ENCODE peak calls at places on chromosomes 2 and 18, in four cellular contexts. U, I, W and X are unnamed samples. For H3K36me3, the result is how much of the 10 kb centered on the place peaks cover.

GRCh38 chr2:9892236-9892635 is 49.0 kb downstream of the TAF1B start:
- DNase-seq in U (no peak), I (no peak), W (no peak), X (no peak)

GRCh38 chr2:113768770-113769169 is 12.3 kb upstream of the SLC35F5 start:
- DNase-seq in U (no peak), I (no peak), W (no peak), X (no peak)

GRCh38 chr2:17971531-17971930 is 93.1 kb downstream of the KCNS3 start:
- DNase-seq in U (no peak), I (no peak), W (no peak), X (no peak)

GRCh38 chr2:32472605-32473004 is 115.8 kb downstream of the BIRC6 start:
- DNase-seq in U (no peak), I (no peak), W (no peak), X (no peak)

GRCh38 chr2:237873382-237873781 is 14.0 kb downstream of the RAMP1 start:
- DNase-seq in U (no peak), I (no peak), W (no peak), X (no peak)

GRCh38 chr18:46322411-46322891 is 218.3 kb downstream of the HAUS1 start:
- DNase-seq in U (no peak), I (no peak), W (no peak), X (no peak)

GRCh38 chr2:104977958-104978357 is 59.9 kb upstream of the MRPS9 start:
- DNase-seq in U (no peak), I (no peak), W (no peak), X (no peak)

GRCh38 chr2:106105151-106105922 is 88.8 kb downstream of the UXS1 start:
- DNase-seq in U (peak), I (no peak), W (no peak), X (no peak)

GRCh38 chr18:25233582-25234362 is 118.2 kb downstream of the ZNF521 start:
- DNase-seq in U (no peak), I (no peak), W (no peak), X (no peak)

GRCh38 chr2:8848328-8849100 is 11.1 kb upstream of the KIDINS220 start:
- DNase-seq in U (no peak), I (no peak), W (no peak), X (no peak)

GRCh38 chr18:63025251-63025710 is 294.3 kb downstream of the BCL2 start:
- DNase-seq in U (no peak), I (no peak), W (no peak), X (no peak)

GRCh38 chr2:188524519-188525113 is 232.9 kb downstream of the GULP1 start:
- DNase-seq in U (no peak), I (peak), W (peak), X (peak)

DNA sequence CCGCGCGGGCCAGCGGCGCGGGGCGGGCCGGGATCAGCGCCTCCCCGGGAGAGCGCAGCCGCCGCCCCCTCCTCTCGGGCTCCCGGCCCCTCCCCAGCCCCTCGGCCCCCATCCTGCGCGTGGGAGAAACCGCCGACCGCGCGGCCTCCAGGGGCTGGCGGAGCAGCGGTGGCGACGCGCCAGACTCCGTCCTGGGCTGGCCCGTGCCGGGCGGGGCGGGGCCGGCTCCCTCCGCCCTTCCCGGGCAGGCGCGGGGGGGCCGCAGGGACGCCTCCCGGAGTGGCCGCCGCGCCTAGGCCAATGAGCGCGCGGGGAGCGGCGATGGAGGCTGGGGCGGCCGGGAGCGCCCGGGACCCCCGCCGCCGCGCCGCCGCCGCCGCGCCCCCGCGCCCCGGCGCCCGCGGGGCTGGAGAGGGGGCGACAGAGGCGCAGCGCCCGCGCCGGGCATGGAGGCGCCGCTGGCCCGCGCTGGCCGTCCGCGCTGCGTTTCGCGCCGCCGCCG is 49.1 kb downstream of the KCNIP3 start:
- DNase-seq in U (peak), I (peak), W (peak), X (peak)
- H3K4me3 ChIP-seq in U (peak), I (peak), W (peak), X (peak)

GRCh38 chr18:13356032-13356431 is 137.5 kb downstream of the LDLRAD4 start:
- DNase-seq in U (peak), I (no peak), W (no peak), X (no peak)
- H3K36me3 ChIP-seq in U (under half), I (under half), W (under half), X (under half)

GRCh38 chr18:79712206-79712857 is 32.7 kb downstream of the CTDP1 start:
- DNase-seq in U (no peak), I (no peak), W (no peak), X (no peak)
- TF ChIP-seq EP300 in U (no peak), I (no peak), W (no peak), X (no peak)

GRCh38 chr2:36578343-36579296 is 19.3 kb downstream of the FEZ2 start:
- DNase-seq in U (no peak), I (no peak), W (no peak), X (no peak)
- H3K4me3 ChIP-seq in U (peak), I (no peak), W (no peak), X (no peak)

GRCh38 chr2:42053791-42054656 is 6.2 kb downstream of the PKDCC start:
- DNase-seq in U (peak), I (peak), W (no peak), X (no peak)
- H3K36me3 ChIP-seq in U (under half), I (under half), W (under half), X (under half)

GRCh38 chr2:59578349-59578748 is 975.1 kb downstream of the BCL11A start:
- DNase-seq in U (no peak), I (no peak), W (no peak), X (no peak)
- TF ChIP-seq EP300 in U (no peak), I (no peak), W (no peak), X (no peak)

GRCh38 chr2:69588945-69589344 is 54.6 kb downstream of the AAK1 start:
- DNase-seq in U (no peak), I (no peak), W (no peak), X (no peak)

GRCh38 chr2:69584127-69584889 is 59.2 kb downstream of the AAK1 start:
- DNase-seq in U (no peak), I (no peak), W (no peak), X (no peak)

GRCh38 chr2:69588403-69588802 is 55.1 kb downstream of the AAK1 start:
- DNase-seq in U (no peak), I (no peak), W (no peak), X (no peak)

GRCh38 chr2:69583434-69583833 is 60.1 kb downstream of the AAK1 start:
- DNase-seq in U (no peak), I (no peak), W (no peak), X (no peak)

GRCh38 chr2:69585855-69586560 is 57.5 kb downstream of the AAK1 start:
- DNase-seq in U (peak), I (no peak), W (no peak), X (no peak)
- H3K4me3 ChIP-seq in U (no peak), I (no peak), W (no peak), X (no peak)